ENCODE peak calls at places on chromosomes 11 and 22, in nine cellular contexts. J, P, M, B, C, K, N, D and V are unnamed samples.

GRCh38 chr11:26765323-26765722 is 43.5 kb upstream of the SLC5A12 start:
- DNase-seq in M (no peak), N (no peak), B (no peak), D (peak), P (no peak), K (no peak), J (no peak), C (no peak), V (no peak)

GRCh38 chr11:129143335-129143734 is 48.8 kb downstream of the ARHGAP32 start:
- DNase-seq in K (peak), D (peak), N (peak), J (peak), M (peak), P (peak), C (no peak), B (peak), V (peak)

GRCh38 chr11:70323811-70324210 is 53.3 kb downstream of the PPFIA1 start:
- DNase-seq in K (no peak), P (no peak), B (no peak), N (no peak), M (no peak), J (no peak), C (no peak), D (peak), V (no peak)

GRCh38 chr11:65103476-65103875 is 7.5 kb downstream of the VPS51 start:
- DNase-seq in D (no peak), K (no peak), M (no peak), J (no peak), P (no peak), C (no peak), B (no peak), N (no peak), V (no peak)

GRCh38 chr11:23725752-23726151 is 771.1 kb upstream of the LUZP2 start:
- DNase-seq in C (no peak), J (peak), N (no peak), B (no peak), D (peak), M (no peak), K (peak), P (no peak), V (no peak)

GRCh38 chr11:1825039-1825740 is 9.6 kb upstream of the SYT8 start:
- DNase-seq in J (no peak), M (no peak), K (no peak), C (peak), N (no peak), B (peak), D (peak), P (no peak), V (peak)

GRCh38 chr11:65524010-65524746 is 705 bp upstream of the SCYL1 start:
- DNase-seq in B (no peak), J (peak), K (no peak), C (no peak), D (no peak), N (no peak), M (no peak), P (peak), V (no peak)

GRCh38 chr11:77073328-77074001 is 6.7 kb downstream of the CAPN5 start:
- DNase-seq in C (no peak), P (peak), M (peak), D (peak), J (peak), N (peak), K (peak), B (peak), V (no peak)

GRCh38 chr22:19848298-19849224 is 6.1 kb downstream of the GNB1L start:
- DNase-seq in M (no peak), B (no peak), D (no peak), C (no peak), J (no peak), P (peak), N (peak), K (no peak), V (no peak)

GRCh38 chr11:118657238-118657637 is 22.2 kb downstream of the TREH start:
- DNase-seq in N (no peak), M (no peak), C (no peak), P (no peak), D (no peak), K (no peak), B (no peak), J (no peak), V (no peak)

GRCh38 chr11:121523581-121524232 is 70.9 kb upstream of the SORL1-AS1 start:
- DNase-seq in P (no peak), C (no peak), D (no peak), M (no peak), K (no peak), J (no peak), B (no peak), N (no peak), V (no peak)

GRCh38 chr22:44698531-44699421 is 3.2 kb upstream of the PRR5 start:
- DNase-seq in J (peak), D (peak), B (peak), N (no peak), C (no peak), P (no peak), M (no peak), K (peak), V (no peak)

GRCh38 chr11:73969991-73970800 is 12.4 kb downstream of the UCP2 start:
- DNase-seq in N (no peak), P (no peak), K (no peak), D (no peak), C (no peak), B (no peak), J (no peak), M (no peak), V (no peak)

GRCh38 chr22:43244385-43244784 is 57.5 kb upstream of the TTLL12 start:
- DNase-seq in N (no peak), M (no peak), D (no peak), B (no peak), K (no peak), J (no peak), P (no peak), C (no peak), V (no peak)

GRCh38 chr11:16902182-16902581 is 112.0 kb downstream of the PLEKHA7 start:
- DNase-seq in K (no peak), N (peak), C (no peak), D (no peak), M (no peak), P (no peak), B (no peak), J (peak), V (no peak)

GRCh38 chr11:130906616-130907015 is 9.7 kb downstream of the SNX19 start:
- DNase-seq in J (no peak), K (no peak), D (no peak), N (no peak), C (no peak), P (peak), B (no peak), M (no peak), V (no peak)

GRCh38 chr11:2726964-2727363 is 27.2 kb upstream of the KCNQ1OT1 start:
- DNase-seq in M (no peak), B (no peak), K (no peak), D (peak), J (no peak), C (no peak), N (no peak), P (no peak), V (no peak)

GRCh38 chr11:113476553-113476952 is 1.4 kb upstream of the DRD2 start:
- DNase-seq in N (no peak), P (no peak), M (no peak), C (no peak), B (no peak), K (no peak), D (no peak), J (no peak), V (no peak)

GRCh38 chr22:50567721-50568252 is 5.1 kb upstream of the SYCE3 start:
- DNase-seq in B (no peak), N (no peak), K (no peak), D (no peak), M (no peak), J (no peak), C (no peak), P (no peak), V (no peak)

GRCh38 chr22:50248192-50249084 is 2.6 kb downstream of the HDAC10 start:
- DNase-seq in P (no peak), M (no peak), D (no peak), C (no peak), B (no peak), K (no peak), J (no peak), N (no peak), V (no peak)

GRCh38 chr11:127110542-127110941 is 110.0 kb upstream of the KIRREL3 start:
- DNase-seq in K (no peak), P (no peak), C (no peak), M (no peak), J (no peak), D (no peak), N (no peak), B (no peak), V (no peak)

GRCh38 chr11:33620423-33621120 is 80.1 kb downstream of the C11orf91 start:
- DNase-seq in M (no peak), K (no peak), P (peak), J (peak), D (peak), C (no peak), N (no peak), B (no peak), V (no peak)

GRCh38 chr22:46023558-46023981 is 46.6 kb upstream of the WNT7B start:
- DNase-seq in M (no peak), D (peak), B (no peak), N (peak), J (peak), K (peak), P (peak), C (no peak), V (no peak)

GRCh38 chr22:23772315-23773246 is at the start of gene MMP11:
- DNase-seq in P (no peak), K (no peak), C (peak), J (no peak), N (peak), B (no peak), D (peak), M (no peak), V (peak)

GRCh38 chr11:58968251-58968711 is 29.0 kb downstream of the GLYATL1 start:
- DNase-seq in J (no peak), N (no peak), B (no peak), D (no peak), C (no peak), P (no peak), K (no peak), M (no peak), V (no peak)

GRCh38 chr11:859394-860131 is 16.9 kb downstream of the TSPAN4 start:
- DNase-seq in M (peak), C (no peak), N (peak), K (peak), P (peak), J (peak), B (no peak), D (peak), V (no peak)

GRCh38 chr11:6362868-6363678 is 27.2 kb upstream of the SMPD1 start:
- DNase-seq in D (peak), P (peak), N (peak), M (peak), C (peak), J (peak), B (peak), K (peak), V (peak)

GRCh38 chr11:78138694-78139421 is 568 bp downstream of the ALG8 start:
- DNase-seq in N (peak), M (no peak), C (no peak), B (peak), K (no peak), P (no peak), J (peak), D (peak), V (no peak)

GRCh38 chr22:37549704-37550059 is 10.6 kb upstream of the CDC42EP1 start:
- DNase-seq in K (no peak), D (peak), P (peak), C (no peak), M (no peak), N (no peak), B (no peak), J (peak), V (no peak)
- TF ChIP-seq CTCF in K (peak), D (peak), P (no peak), C (peak), M (no peak), N (no peak), B (no peak), J (peak), V (no peak)

GRCh38 chr11:97751405-97751804 is 1269.3 kb upstream of the CNTN5 start:
- DNase-seq in P (no peak), D (no peak), K (no peak), N (no peak), J (no peak), M (no peak), C (no peak), B (no peak), V (no peak)
- TF ChIP-seq CTCF in P (no peak), D (no peak), K (no peak), N (no peak), J (no peak), M (no peak), C (no peak), B (no peak), V (no peak)

DNA sequence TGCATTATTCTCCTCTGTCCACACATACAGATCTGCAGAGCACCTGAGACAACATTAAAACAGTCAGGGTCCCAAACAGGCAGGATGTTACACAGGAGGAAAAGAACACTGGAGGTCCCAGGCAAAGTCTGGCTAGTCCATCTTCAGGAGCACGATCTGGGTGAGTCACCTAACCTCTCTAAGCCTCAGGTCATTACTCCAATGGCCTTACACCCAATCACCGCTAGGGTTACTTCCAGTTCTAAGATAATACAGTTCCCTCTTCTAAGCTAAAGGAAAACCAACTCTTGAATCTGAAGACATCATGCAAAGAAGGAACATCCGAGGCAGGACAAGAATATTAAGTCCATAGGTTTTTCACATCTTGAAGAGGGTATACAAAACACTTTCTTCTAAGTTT is 24.5 kb downstream of the ASCC2 start:
- DNase-seq in J (no peak), C (no peak), K (no peak), B (no peak), M (no peak), P (no peak), D (peak), N (peak), V (no peak)
- TF ChIP-seq CTCF in J (no peak), C (peak), K (no peak), B (no peak), M (no peak), P (peak), D (peak), N (no peak), V (peak)

GRCh38 chr22:36175892-36176291 is 15.3 kb upstream of the APOL3 start:
- DNase-seq in D (no peak), C (no peak), P (no peak), M (no peak), J (no peak), K (no peak), B (no peak), N (no peak), V (no peak)
- TF ChIP-seq CTCF in D (peak), C (peak), P (no peak), M (no peak), J (no peak), K (no peak), B (no peak), N (no peak), V (peak)